ENCODE peak calls at places on chromosome 10, in seven cellular contexts. One of them, this sample, is unnamed.
A peak's percentile ranks its signal among the peaks of the same experiment; 100 is the strongest.

GRCh38 chr10:91409069-91409868 is 875 bp upstream of the HECTD2 start:
- DNase-seq in Peyer's patch: peak; percentile 84
- DNase-seq in dermis blood vessel endothelial cell: peak; percentile 80
- DNase-seq in B cell: peak; percentile 64
- DNase-seq in foreskin fibroblast: peak; percentile 90
- DNase-seq in HTR-8/SVneo: peak; percentile 68
- DNase-seq in fibroblast of lung: peak; percentile 89
- DNase-seq in this sample: peak; percentile 2

GRCh38 chr10:53269482-53269881 is 496.9 kb upstream of the MBL2 start:
- DNase-seq in fibroblast of lung: no peak
- DNase-seq in HTR-8/SVneo: no peak
- DNase-seq in foreskin fibroblast: no peak
- DNase-seq in Peyer's patch: no peak
- DNase-seq in dermis blood vessel endothelial cell: no peak
- DNase-seq in B cell: no peak
- DNase-seq in this sample: no peak

GRCh38 chr10:71358292-71358691 is 38.4 kb upstream of the CDH23 start:
- DNase-seq in foreskin fibroblast: no peak
- DNase-seq in HTR-8/SVneo: no peak
- DNase-seq in Peyer's patch: no peak
- DNase-seq in B cell: no peak
- DNase-seq in dermis blood vessel endothelial cell: peak; percentile 41
- DNase-seq in fibroblast of lung: no peak
- DNase-seq in this sample: no peak

GRCh38 chr10:52818019-52818418 is 45.4 kb upstream of the MBL2 start:
- DNase-seq in fibroblast of lung: peak; percentile 67
- DNase-seq in Peyer's patch: no peak
- DNase-seq in B cell: no peak
- DNase-seq in foreskin fibroblast: peak; percentile 12
- DNase-seq in dermis blood vessel endothelial cell: peak; percentile 61
- DNase-seq in HTR-8/SVneo: peak; percentile 22
- DNase-seq in this sample: peak; percentile 51

GRCh38 chr10:44293306-44293778 is 91.6 kb downstream of the CXCL12 start:
- DNase-seq in foreskin fibroblast: no peak
- DNase-seq in dermis blood vessel endothelial cell: no peak
- DNase-seq in B cell: no peak
- DNase-seq in HTR-8/SVneo: no peak
- DNase-seq in fibroblast of lung: no peak
- DNase-seq in Peyer's patch: no peak
- DNase-seq in this sample: no peak

GRCh38 chr10:119680050-119680449 is 28.9 kb downstream of the BAG3 start:
- DNase-seq in Peyer's patch: no peak
- DNase-seq in B cell: no peak
- DNase-seq in fibroblast of lung: peak; percentile 63
- DNase-seq in foreskin fibroblast: peak; percentile 85
- DNase-seq in HTR-8/SVneo: peak; percentile 34
- DNase-seq in dermis blood vessel endothelial cell: peak; percentile 88
- DNase-seq in this sample: no peak

GRCh38 chr10:69497611-69498390 is 46.5 kb downstream of the TSPAN15 start:
- DNase-seq in fibroblast of lung: no peak
- DNase-seq in HTR-8/SVneo: no peak
- DNase-seq in dermis blood vessel endothelial cell: peak; percentile 61
- DNase-seq in B cell: no peak
- DNase-seq in foreskin fibroblast: no peak
- DNase-seq in Peyer's patch: peak; percentile 33
- DNase-seq in this sample: no peak

GRCh38 chr10:103120977-103121735 is 71.9 kb downstream of the NT5C2 start:
- DNase-seq in B cell: no peak
- DNase-seq in fibroblast of lung: peak; percentile 79
- DNase-seq in Peyer's patch: no peak
- DNase-seq in foreskin fibroblast: peak; percentile 34
- DNase-seq in dermis blood vessel endothelial cell: no peak
- DNase-seq in HTR-8/SVneo: no peak
- DNase-seq in this sample: no peak

GRCh38 chr10:49645417-49646255 is 31.8 kb downstream of the CHAT start:
- DNase-seq in HTR-8/SVneo: no peak
- DNase-seq in Peyer's patch: peak; percentile 30
- DNase-seq in fibroblast of lung: no peak
- DNase-seq in B cell: no peak
- DNase-seq in dermis blood vessel endothelial cell: no peak
- DNase-seq in foreskin fibroblast: no peak
- DNase-seq in this sample: no peak

GRCh38 chr10:133257489-133258065 is 19.1 kb downstream of the ADAM8 start:
- DNase-seq in foreskin fibroblast: peak; percentile 69
- DNase-seq in B cell: peak; percentile 52
- DNase-seq in Peyer's patch: peak; percentile 87
- DNase-seq in HTR-8/SVneo: no peak
- DNase-seq in dermis blood vessel endothelial cell: peak; percentile 58
- DNase-seq in fibroblast of lung: peak; percentile 46
- DNase-seq in this sample: no peak

GRCh38 chr10:72006026-72006425 is 41.8 kb downstream of the CHST3 start:
- DNase-seq in B cell: no peak
- DNase-seq in foreskin fibroblast: no peak
- DNase-seq in dermis blood vessel endothelial cell: no peak
- DNase-seq in fibroblast of lung: no peak
- DNase-seq in HTR-8/SVneo: no peak
- DNase-seq in Peyer's patch: no peak
- DNase-seq in this sample: no peak

GRCh38 chr10:119742988-119743646 is 17.3 kb downstream of the INPP5F start:
- DNase-seq in B cell: no peak
- DNase-seq in Peyer's patch: no peak
- DNase-seq in HTR-8/SVneo: no peak
- DNase-seq in foreskin fibroblast: peak; percentile 49
- DNase-seq in dermis blood vessel endothelial cell: no peak
- DNase-seq in fibroblast of lung: no peak
- DNase-seq in this sample: no peak

GRCh38 chr10:44902838-44903545 is 8.1 kb upstream of the TMEM72 start:
- DNase-seq in Peyer's patch: no peak
- DNase-seq in foreskin fibroblast: no peak
- DNase-seq in HTR-8/SVneo: no peak
- DNase-seq in dermis blood vessel endothelial cell: no peak
- DNase-seq in fibroblast of lung: no peak
- DNase-seq in B cell: no peak
- DNase-seq in this sample: no peak

GRCh38 chr10:104689547-104689946 is 48.5 kb downstream of the SORCS3 start:
- DNase-seq in HTR-8/SVneo: no peak
- DNase-seq in B cell: no peak
- DNase-seq in foreskin fibroblast: no peak
- DNase-seq in fibroblast of lung: no peak
- DNase-seq in Peyer's patch: no peak
- DNase-seq in dermis blood vessel endothelial cell: no peak
- DNase-seq in this sample: no peak

GRCh38 chr10:132532784-132533560 is 4.6 kb upstream of the INPP5A start:
- DNase-seq in B cell: no peak
- DNase-seq in dermis blood vessel endothelial cell: no peak
- DNase-seq in fibroblast of lung: peak; percentile 45
- DNase-seq in Peyer's patch: peak; percentile 23
- DNase-seq in foreskin fibroblast: peak; percentile 90
- DNase-seq in HTR-8/SVneo: peak; percentile 71
- DNase-seq in this sample: no peak

GRCh38 chr10:29389493-29389892 is 100.6 kb downstream of the LYZL1 start:
- DNase-seq in foreskin fibroblast: no peak
- DNase-seq in B cell: no peak
- DNase-seq in HTR-8/SVneo: no peak
- DNase-seq in fibroblast of lung: no peak
- DNase-seq in Peyer's patch: no peak
- DNase-seq in dermis blood vessel endothelial cell: no peak
- DNase-seq in this sample: no peak

GRCh38 chr10:3472705-3473078 is 300.1 kb upstream of the PITRM1 start:
- DNase-seq in HTR-8/SVneo: no peak
- DNase-seq in fibroblast of lung: peak; percentile 84
- DNase-seq in B cell: no peak
- DNase-seq in Peyer's patch: peak; percentile 41
- DNase-seq in dermis blood vessel endothelial cell: peak; percentile 48
- DNase-seq in foreskin fibroblast: peak; percentile 70
- DNase-seq in this sample: no peak

GRCh38 chr10:48932831-48933670 is 6.6 kb downstream of the LRRC18 start:
- DNase-seq in fibroblast of lung: no peak
- DNase-seq in Peyer's patch: no peak
- DNase-seq in foreskin fibroblast: no peak
- DNase-seq in B cell: no peak
- DNase-seq in HTR-8/SVneo: no peak
- DNase-seq in dermis blood vessel endothelial cell: no peak
- DNase-seq in this sample: no peak

This sample was measured in GM12864.